ENCODE peak calls at places on chromosome 6, in seven cellular contexts. One of them, this sample, is unnamed.

GRCh38 chr6:35724471-35724870 is 12.4 kb upstream of the ARMC12 start:
- DNase-seq in mesendoderm: no peak
- DNase-seq in mesenchymal stem cell: no peak
- DNase-seq in IMR-90: no peak
- DNase-seq in neuronal stem cell: no peak
- DNase-seq in H9: no peak
- DNase-seq in H1: no peak
- DNase-seq in this sample: no peak

GRCh38 chr6:36241728-36242127 is 28.1 kb upstream of the PNPLA1 start:
- DNase-seq in mesendoderm: no peak
- DNase-seq in mesenchymal stem cell: no peak
- DNase-seq in IMR-90: peak; percentile 46
- DNase-seq in neuronal stem cell: no peak
- DNase-seq in H9: no peak
- DNase-seq in H1: no peak
- DNase-seq in this sample: no peak

GRCh38 chr6:138004423-138005287 is 102.6 kb downstream of the PERP start:
- DNase-seq in mesendoderm: peak; percentile 40
- DNase-seq in mesenchymal stem cell: peak; percentile 33
- DNase-seq in IMR-90: peak; percentile 41
- DNase-seq in neuronal stem cell: no peak
- DNase-seq in H9: no peak
- DNase-seq in H1: no peak
- DNase-seq in this sample: peak; percentile 18

GRCh38 chr6:251920-252319 is 40.4 kb upstream of the DUSP22 start:
- DNase-seq in mesendoderm: no peak
- DNase-seq in mesenchymal stem cell: no peak
- DNase-seq in IMR-90: no peak
- DNase-seq in neuronal stem cell: no peak
- DNase-seq in H9: no peak
- DNase-seq in H1: no peak
- DNase-seq in this sample: no peak

GRCh38 chr6:41846666-41847237 is 48.4 kb downstream of the USP49 start:
- DNase-seq in mesendoderm: peak; percentile 67
- DNase-seq in mesenchymal stem cell: peak; percentile 93
- DNase-seq in IMR-90: peak; percentile 94
- DNase-seq in neuronal stem cell: peak; percentile 68
- DNase-seq in H9: peak; percentile 63
- DNase-seq in H1: peak; percentile 3
- DNase-seq in this sample: peak; percentile 84

GRCh38 chr6:40477246-40478126 is 109.7 kb downstream of the LRFN2 start:
- DNase-seq in mesendoderm: peak; percentile 83
- DNase-seq in mesenchymal stem cell: peak; percentile 36
- DNase-seq in IMR-90: no peak
- DNase-seq in neuronal stem cell: peak; percentile 4
- DNase-seq in H9: peak; percentile 74
- DNase-seq in H1: peak; percentile 25
- DNase-seq in this sample: no peak

GRCh38 chr6:25442898-25443297 is 163.7 kb downstream of the CARMIL1 start:
- DNase-seq in mesendoderm: no peak
- DNase-seq in mesenchymal stem cell: no peak
- DNase-seq in IMR-90: peak; percentile 8
- DNase-seq in neuronal stem cell: no peak
- DNase-seq in H9: no peak
- DNase-seq in H1: no peak
- DNase-seq in this sample: no peak

GRCh38 chr6:112237644-112238043 is 16.7 kb downstream of the LAMA4 start:
- DNase-seq in mesendoderm: no peak
- DNase-seq in mesenchymal stem cell: no peak
- DNase-seq in IMR-90: peak; percentile 92
- DNase-seq in neuronal stem cell: no peak
- DNase-seq in H9: no peak
- DNase-seq in H1: no peak
- DNase-seq in this sample: no peak

GRCh38 chr6:93624408-93624807 is 205.0 kb upstream of the EPHA7 start:
- DNase-seq in mesendoderm: no peak
- DNase-seq in mesenchymal stem cell: no peak
- DNase-seq in IMR-90: no peak
- DNase-seq in neuronal stem cell: no peak
- DNase-seq in H9: no peak
- DNase-seq in H1: no peak
- DNase-seq in this sample: no peak

GRCh38 chr6:9422138-9422537 is 986.8 kb upstream of the SLC35B3 start:
- DNase-seq in mesendoderm: no peak
- DNase-seq in mesenchymal stem cell: no peak
- DNase-seq in IMR-90: no peak
- DNase-seq in neuronal stem cell: no peak
- DNase-seq in H9: no peak
- DNase-seq in H1: no peak
- DNase-seq in this sample: peak; percentile 13
- H3K4ac ChIP-seq in mesendoderm: no peak overlapping the region
- H3K4ac ChIP-seq in mesenchymal stem cell: no peak overlapping the region
- H3K4ac ChIP-seq in IMR-90: no peak overlapping the region
- H3K4ac ChIP-seq in neuronal stem cell: no peak overlapping the region
- H3K4ac ChIP-seq in H9: no peak overlapping the region
- H3K4ac ChIP-seq in H1: no peak overlapping the region
- H3K4ac ChIP-seq in this sample: no peak overlapping the region

DNA sequence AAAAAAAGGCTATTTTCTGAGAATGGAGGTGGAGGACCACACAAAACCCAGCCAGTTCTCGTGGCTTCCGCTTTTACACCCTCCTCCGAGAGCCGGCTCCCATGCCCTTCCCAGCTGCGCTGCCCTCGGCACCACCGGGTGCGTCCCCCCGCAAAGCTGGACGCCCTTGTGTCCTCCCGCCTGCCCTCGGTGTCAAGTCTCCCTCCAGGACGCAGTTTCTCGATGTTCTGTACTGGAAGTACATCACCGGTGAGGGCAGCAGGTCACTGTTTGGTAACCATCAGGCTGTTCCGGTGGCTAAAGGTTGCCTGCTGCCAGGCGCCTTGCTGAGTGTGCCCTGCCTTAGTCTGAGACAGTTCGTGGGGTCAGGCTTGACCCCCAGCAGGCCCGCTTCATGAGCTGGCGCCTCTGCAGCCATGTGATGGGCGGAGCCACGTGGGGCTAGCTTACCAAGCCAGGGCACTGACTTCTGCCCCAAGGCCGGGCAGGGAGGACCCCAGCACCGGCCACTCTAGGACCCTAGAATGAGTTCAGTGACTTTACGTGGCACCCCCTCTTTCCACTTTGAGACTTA is 34.6 kb downstream of the RREB1 start:
- DNase-seq in mesendoderm: no peak
- DNase-seq in mesenchymal stem cell: no peak
- DNase-seq in IMR-90: no peak
- DNase-seq in neuronal stem cell: no peak
- DNase-seq in H9: no peak
- DNase-seq in H1: no peak
- DNase-seq in this sample: no peak
- H3K4ac ChIP-seq in mesendoderm: no peak overlapping the region
- H3K4ac ChIP-seq in mesenchymal stem cell: peak overlapping the region; percentile 35
- H3K4ac ChIP-seq in IMR-90: no peak overlapping the region
- H3K4ac ChIP-seq in neuronal stem cell: no peak overlapping the region
- H3K4ac ChIP-seq in H9: no peak overlapping the region
- H3K4ac ChIP-seq in H1: peak overlapping the region; percentile 59
- H3K4ac ChIP-seq in this sample: peak overlapping the region; percentile 98

DNA sequence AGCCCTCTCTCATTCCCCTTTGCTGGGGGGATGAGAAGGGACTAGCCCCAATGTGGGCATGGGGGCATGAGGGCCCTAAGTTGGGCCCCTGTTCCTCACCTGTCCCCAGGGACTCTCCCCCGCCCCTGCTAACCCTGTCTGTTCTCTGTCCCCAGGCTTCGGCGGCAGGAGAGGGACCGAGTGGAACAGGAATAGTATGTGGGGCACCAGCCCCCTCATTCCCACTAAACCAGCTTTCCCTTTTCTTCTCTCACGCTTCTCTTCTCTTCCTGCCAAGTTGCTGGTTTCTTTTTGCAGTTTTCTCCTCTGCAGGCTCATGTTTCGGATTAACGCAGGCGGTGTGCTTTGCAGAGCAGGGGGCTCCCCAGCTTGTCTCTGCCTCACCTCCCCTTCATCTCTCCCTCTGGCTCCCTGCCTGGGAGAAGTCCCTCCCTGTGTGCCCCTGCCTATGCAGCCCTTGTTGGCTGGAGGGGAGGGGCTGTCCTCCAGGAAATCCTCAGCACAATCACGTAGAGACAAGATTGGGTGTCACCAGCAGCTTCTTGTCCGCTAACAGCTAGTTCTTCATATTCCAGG is 7.9 kb downstream of the TMEM63B start:
- DNase-seq in mesendoderm: no peak
- DNase-seq in mesenchymal stem cell: no peak
- DNase-seq in IMR-90: no peak
- DNase-seq in neuronal stem cell: no peak
- DNase-seq in H9: no peak
- DNase-seq in H1: no peak
- DNase-seq in this sample: no peak
- H3K4ac ChIP-seq in mesendoderm: no peak overlapping the region
- H3K4ac ChIP-seq in mesenchymal stem cell: no peak overlapping the region
- H3K4ac ChIP-seq in IMR-90: no peak overlapping the region
- H3K4ac ChIP-seq in neuronal stem cell: no peak overlapping the region
- H3K4ac ChIP-seq in H9: no peak overlapping the region
- H3K4ac ChIP-seq in H1: no peak overlapping the region
- H3K4ac ChIP-seq in this sample: no peak overlapping the region

DNA sequence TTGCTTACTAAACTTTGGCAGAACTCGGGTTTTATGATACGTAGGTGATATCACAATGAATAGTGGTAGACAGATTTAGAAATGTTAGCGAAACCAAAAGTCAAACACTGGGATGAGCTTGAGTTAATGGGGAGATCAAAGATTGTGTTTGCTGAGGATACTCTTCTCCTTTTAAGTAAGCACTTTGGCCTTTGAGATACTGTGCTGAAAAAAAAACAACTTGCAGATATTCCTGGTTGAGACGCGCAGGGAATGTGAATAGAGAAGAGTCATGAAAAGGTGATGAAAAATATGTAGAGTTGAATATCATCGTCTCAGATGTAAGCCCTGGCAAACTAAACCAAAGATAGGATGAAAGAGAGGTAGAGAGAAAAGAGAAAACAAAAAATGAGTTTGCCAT is 48.3 kb downstream of the TRMT11 start:
- DNase-seq in mesendoderm: no peak
- DNase-seq in mesenchymal stem cell: no peak
- DNase-seq in IMR-90: no peak
- DNase-seq in neuronal stem cell: no peak
- DNase-seq in H9: no peak
- DNase-seq in H1: no peak
- DNase-seq in this sample: no peak
- H3K4ac ChIP-seq in mesendoderm: no peak overlapping the region
- H3K4ac ChIP-seq in mesenchymal stem cell: no peak overlapping the region
- H3K4ac ChIP-seq in IMR-90: no peak overlapping the region
- H3K4ac ChIP-seq in neuronal stem cell: no peak overlapping the region
- H3K4ac ChIP-seq in H9: no peak overlapping the region
- H3K4ac ChIP-seq in H1: no peak overlapping the region
- H3K4ac ChIP-seq in this sample: no peak overlapping the region

GRCh38 chr6:33248932-33249731 is 22.5 kb downstream of the VPS52 start:
- DNase-seq in mesendoderm: peak; percentile 99
- DNase-seq in mesenchymal stem cell: peak; percentile 100
- DNase-seq in IMR-90: peak; percentile 99
- DNase-seq in neuronal stem cell: peak; percentile 96
- DNase-seq in H9: peak; percentile 99
- DNase-seq in H1: peak; percentile 97
- DNase-seq in this sample: peak; percentile 99
- H3K4ac ChIP-seq in mesendoderm: no peak overlapping the region
- H3K4ac ChIP-seq in mesenchymal stem cell: peak overlapping the region; percentile 49
- H3K4ac ChIP-seq in IMR-90: peak overlapping the region; percentile 97
- H3K4ac ChIP-seq in neuronal stem cell: no peak overlapping the region
- H3K4ac ChIP-seq in H9: no peak overlapping the region
- H3K4ac ChIP-seq in H1: no peak overlapping the region
- H3K4ac ChIP-seq in this sample: no peak overlapping the region

GRCh38 chr6:7193122-7193521 is 85.4 kb downstream of the RREB1 start:
- DNase-seq in mesendoderm: no peak
- DNase-seq in mesenchymal stem cell: no peak
- DNase-seq in IMR-90: no peak
- DNase-seq in neuronal stem cell: no peak
- DNase-seq in H9: no peak
- DNase-seq in H1: no peak
- DNase-seq in this sample: no peak

GRCh38 chr6:7190791-7191190 is 83.0 kb downstream of the RREB1 start:
- DNase-seq in mesendoderm: no peak
- DNase-seq in mesenchymal stem cell: no peak
- DNase-seq in IMR-90: no peak
- DNase-seq in neuronal stem cell: no peak
- DNase-seq in H9: no peak
- DNase-seq in H1: no peak
- DNase-seq in this sample: no peak

GRCh38 chr6:7185561-7185960 is 77.8 kb downstream of the RREB1 start:
- DNase-seq in mesendoderm: no peak
- DNase-seq in mesenchymal stem cell: no peak
- DNase-seq in IMR-90: no peak
- DNase-seq in neuronal stem cell: no peak
- DNase-seq in H9: no peak
- DNase-seq in H1: no peak
- DNase-seq in this sample: no peak

GRCh38 chr6:7188492-7188891 is 80.7 kb downstream of the RREB1 start:
- DNase-seq in mesendoderm: no peak
- DNase-seq in mesenchymal stem cell: no peak
- DNase-seq in IMR-90: no peak
- DNase-seq in neuronal stem cell: no peak
- DNase-seq in H9: no peak
- DNase-seq in H1: no peak
- DNase-seq in this sample: peak; percentile 25

GRCh38 chr6:7189101-7189721 is 81.5 kb downstream of the RREB1 start:
- DNase-seq in mesendoderm: no peak
- DNase-seq in mesenchymal stem cell: no peak
- DNase-seq in IMR-90: no peak
- DNase-seq in neuronal stem cell: no peak
- DNase-seq in H9: no peak
- DNase-seq in H1: no peak
- DNase-seq in this sample: no peak
- H3K4ac ChIP-seq in mesendoderm: no peak overlapping the region
- H3K4ac ChIP-seq in mesenchymal stem cell: no peak overlapping the region
- H3K4ac ChIP-seq in IMR-90: no peak overlapping the region
- H3K4ac ChIP-seq in neuronal stem cell: no peak overlapping the region
- H3K4ac ChIP-seq in H9: no peak overlapping the region
- H3K4ac ChIP-seq in H1: no peak overlapping the region
- H3K4ac ChIP-seq in this sample: no peak overlapping the region

DNA sequence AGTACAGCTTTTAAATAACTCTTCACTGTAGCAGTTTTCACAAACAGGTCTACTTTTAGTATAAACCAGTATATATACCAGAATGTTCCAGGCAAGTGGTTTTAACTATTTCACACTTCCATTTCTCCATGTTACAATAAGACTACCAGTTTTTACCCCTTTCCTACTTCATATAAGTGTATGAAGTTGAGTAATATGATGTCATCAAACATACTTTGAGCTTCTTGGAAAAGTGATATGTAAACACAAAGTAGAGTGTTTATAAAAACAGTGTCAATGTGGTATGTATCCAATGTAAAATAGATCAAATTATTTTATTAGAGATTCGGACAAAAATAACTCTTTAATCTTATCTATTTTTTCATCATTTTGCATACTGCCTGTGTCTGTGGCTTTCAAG is 2.5 kb upstream of the PAQR8 start:
- DNase-seq in mesendoderm: no peak
- DNase-seq in mesenchymal stem cell: peak; percentile 43
- DNase-seq in IMR-90: peak; percentile 50
- DNase-seq in neuronal stem cell: no peak
- DNase-seq in H9: no peak
- DNase-seq in H1: no peak
- DNase-seq in this sample: no peak
- H3K4ac ChIP-seq in mesendoderm: no peak overlapping the region
- H3K4ac ChIP-seq in mesenchymal stem cell: no peak overlapping the region
- H3K4ac ChIP-seq in IMR-90: no peak overlapping the region
- H3K4ac ChIP-seq in neuronal stem cell: no peak overlapping the region
- H3K4ac ChIP-seq in H9: no peak overlapping the region
- H3K4ac ChIP-seq in H1: no peak overlapping the region
- H3K4ac ChIP-seq in this sample: no peak overlapping the region

GRCh38 chr6:102562713-102563112 is 1169.2 kb downstream of the GRIK2 start:
- DNase-seq in mesendoderm: no peak
- DNase-seq in mesenchymal stem cell: no peak
- DNase-seq in IMR-90: no peak
- DNase-seq in neuronal stem cell: no peak
- DNase-seq in H9: no peak
- DNase-seq in H1: no peak
- DNase-seq in this sample: no peak
- H3K4ac ChIP-seq in mesendoderm: no peak overlapping the region
- H3K4ac ChIP-seq in mesenchymal stem cell: no peak overlapping the region
- H3K4ac ChIP-seq in IMR-90: no peak overlapping the region
- H3K4ac ChIP-seq in neuronal stem cell: no peak overlapping the region
- H3K4ac ChIP-seq in H9: no peak overlapping the region
- H3K4ac ChIP-seq in H1: no peak overlapping the region
- H3K4ac ChIP-seq in this sample: no peak overlapping the region